ENCODE peak calls at places on chromosomes 4 and X, in five cellular contexts. O is sciatic nerve; J is HL-60; T is WTC11; Q is effector memory CD8-positive, alpha-beta T cell. M is an unnamed sample.
A peak's percentile ranks its signal among the peaks of the same experiment; 100 is the strongest.

GRCh38 chr4:6333301-6334202 is 63.9 kb downstream of the WFS1 start:
- DNase-seq in T (no peak), O (no peak), Q (no peak), J (no peak), M (no peak)

GRCh38 chrX:116272328-116272727 is 101.8 kb downstream of the AGTR2 start:
- DNase-seq in T (no peak), Q (no peak), O (no peak), J (no peak), M (no peak)

GRCh38 chrX:83588409-83588808 is 80.3 kb downstream of the POU3F4 start:
- DNase-seq in J (no peak), Q (no peak), T (no peak), O (no peak), M (no peak)

GRCh38 chr4:128068927-128069326 is 7.8 kb downstream of the LARP1B start:
- DNase-seq in J (peak; percentile 30), Q (no peak), O (no peak), T (peak; percentile 37), M (no peak)

GRCh38 chr4:171891038-171891437 is 77.8 kb downstream of the GALNTL6 start:
- DNase-seq in J (no peak), T (no peak), Q (no peak), O (no peak), M (no peak)

GRCh38 chrX:13167444-13168207 is 123.2 kb upstream of the FAM9C start:
- DNase-seq in J (peak; percentile 14), Q (no peak), O (no peak), T (no peak), M (no peak)

GRCh38 chrX:140918398-140919043 is 83.9 kb upstream of the SPANXB1 start:
- DNase-seq in J (peak; percentile 26), Q (peak; percentile 0), O (no peak), T (peak; percentile 33), M (peak; percentile 62)

GRCh38 chrX:71990518-71990917 is 79.9 kb downstream of the NHSL2 start:
- DNase-seq in J (no peak), T (no peak), O (no peak), Q (no peak), M (no peak)

GRCh38 chrX:102129473-102129872 is 4.0 kb downstream of the TCEAL2 start:
- DNase-seq in J (no peak), O (no peak), Q (no peak), T (no peak), M (no peak)

GRCh38 chr4:123505457-123506310 is 109.1 kb downstream of the SPRY1 start:
- DNase-seq in J (no peak), T (peak; percentile 96), O (peak; percentile 71), Q (no peak), M (no peak)

GRCh38 chr4:153090670-153091385 is 113.4 kb upstream of the TRIM2 start:
- DNase-seq in Q (no peak), J (no peak), T (no peak), O (peak; percentile 26), M (no peak)

GRCh38 chr4:125760956-125761355 is 446.2 kb downstream of the FAT4 start:
- DNase-seq in O (no peak), Q (no peak), J (no peak), T (no peak), M (no peak)

GRCh38 chr4:20944451-20944850 is 244.2 kb downstream of the PACRGL start:
- DNase-seq in O (no peak), Q (no peak), J (no peak), T (no peak), M (no peak)

M was measured in central memory CD4-positive, alpha-beta T cell.